ENCODE peak calls at places on chromosomes 16 and 17, in nine cellular contexts. Q is psoas muscle, L is ascending aorta, U is lower lobe of right lung, O is uterus, I is stomach, H is upper lobe of right lung, J is tibial artery, B is pancreas. T is an unnamed sample.

GRCh38 chr16:768428-768827 is 7.9 kb downstream of the MSLN start:
- DNase-seq in Q (no peak), L (no peak), U (no peak), O (no peak), I (no peak), H (no peak), J (no peak), B (no peak), T (no peak)

GRCh38 chr16:67277999-67278772 is 1.1 kb upstream of the PLEKHG4 start:
- DNase-seq in Q (peak; percentile 49), L (peak; percentile 74), U (no peak), O (no peak), I (no peak), H (no peak), J (no peak), B (no peak), T (no peak)

GRCh38 chr17:16915752-16916556 is 56.0 kb downstream of the TNFRSF13B start:
- DNase-seq in Q (no peak), L (peak; percentile 61), U (peak; percentile 75), O (no peak), I (peak; percentile 67), H (peak; percentile 77), J (peak; percentile 67), B (peak; percentile 51), T (peak; percentile 38)

GRCh38 chr17:35046740-35047283 is 16.7 kb downstream of the RFFL start:
- DNase-seq in Q (no peak), L (no peak), U (no peak), O (no peak), I (no peak), H (no peak), J (no peak), B (no peak), T (no peak)

GRCh38 chr16:17205279-17206139 is 265.3 kb downstream of the XYLT1 start:
- DNase-seq in Q (no peak), L (no peak), U (no peak), O (no peak), I (peak; percentile 29), H (no peak), J (no peak), B (peak; percentile 52), T (no peak)

GRCh38 chr17:40497704-40498103 is 3.7 kb downstream of the TNS4 start:
- DNase-seq in Q (no peak), L (no peak), U (no peak), O (no peak), I (no peak), H (no peak), J (no peak), B (no peak), T (no peak)

GRCh38 chr16:63938661-63939060 is 1183.2 kb downstream of the CDH11 start:
- DNase-seq in Q (no peak), L (no peak), U (no peak), O (no peak), I (no peak), H (no peak), J (no peak), B (no peak), T (no peak)

GRCh38 chr17:9512323-9513168 is 63.1 kb downstream of the STX8 start:
- DNase-seq in Q (no peak), L (no peak), U (no peak), O (no peak), I (no peak), H (no peak), J (no peak), B (no peak), T (no peak)

GRCh38 chr16:21117567-21117966 is 33.1 kb downstream of the DNAH3 start:
- DNase-seq in Q (no peak), L (no peak), U (no peak), O (no peak), I (no peak), H (no peak), J (no peak), B (no peak), T (no peak)

GRCh38 chr17:79864617-79865250 is 25.5 kb upstream of the CBX4 start:
- DNase-seq in Q (no peak), L (no peak), U (peak; percentile 15), O (no peak), I (no peak), H (no peak), J (no peak), B (no peak), T (no peak)

GRCh38 chr17:50207318-50207717 is 5.9 kb upstream of the COL1A1 start:
- DNase-seq in Q (no peak), L (peak; percentile 59), U (no peak), O (no peak), I (no peak), H (no peak), J (no peak), B (no peak), T (no peak)

GRCh38 chr16:88341551-88342290 is 41.0 kb upstream of the ZNF469 start:
- DNase-seq in Q (peak; percentile 35), L (no peak), U (peak; percentile 41), O (no peak), I (no peak), H (no peak), J (no peak), B (no peak), T (no peak)

GRCh38 chr17:10792156-10792555 is 11.7 kb downstream of the TMEM238L start:
- DNase-seq in Q (peak; percentile 55), L (no peak), U (no peak), O (no peak), I (peak; percentile 85), H (no peak), J (no peak), B (no peak), T (no peak)

GRCh38 chr16:1708768-1709180 is 2.8 kb downstream of the MAPK8IP3 start:
- DNase-seq in Q (peak; percentile 70), L (no peak), U (no peak), O (no peak), I (no peak), H (no peak), J (no peak), B (no peak), T (no peak)

GRCh38 chr17:14038206-14038605 is 31.1 kb upstream of the COX10 start:
- DNase-seq in Q (no peak), L (no peak), U (no peak), O (no peak), I (no peak), H (no peak), J (no peak), B (no peak), T (no peak)

GRCh38 chr17:40901981-40902862 is 17.2 kb upstream of the KRT20 start:
- DNase-seq in Q (no peak), L (no peak), U (no peak), O (no peak), I (no peak), H (no peak), J (no peak), B (no peak), T (no peak)

GRCh38 chr16:67027046-67027445 is 1.9 kb upstream of the CBFB start:
- DNase-seq in Q (no peak), L (peak; percentile 19), U (no peak), O (no peak), I (no peak), H (peak; percentile 32), J (peak; percentile 13), B (no peak), T (no peak)

GRCh38 chr17:7466644-7467341 is 12.6 kb downstream of the ZBTB4 start:
- DNase-seq in Q (peak; percentile 90), L (peak; percentile 85), U (peak; percentile 60), O (peak; percentile 85), I (peak; percentile 60), H (no peak), J (peak; percentile 79), B (no peak), T (peak; percentile 71)
- H3K27ac ChIP-seq in Q (peak overlapping the region; percentile 66), L (peak overlapping the region; percentile 57), U (peak overlapping the region; percentile 61), O (peak overlapping the region; percentile 62), I (peak overlapping the region; percentile 59), H (peak overlapping the region; percentile 61), J (peak overlapping the region; percentile 10), B (peak overlapping the region; percentile 30), T (peak overlapping the region; percentile 77)

GRCh38 chr16:85207357-85207921 is 95.2 kb upstream of the CIBAR2 start:
- DNase-seq in Q (no peak), L (no peak), U (no peak), O (no peak), I (no peak), H (no peak), J (no peak), B (no peak), T (no peak)
- H3K4me1 ChIP-seq in Q (peaks cover 71% of the 10 kb centered on the region), L (peaks cover 27% of the 10 kb centered on the region), U (peaks cover 34% of the 10 kb centered on the region), O (peaks cover 29% of the 10 kb centered on the region), I (peaks cover 85% of the 10 kb centered on the region), H (peaks cover 32% of the 10 kb centered on the region), J (peaks cover 84% of the 10 kb centered on the region), B (peaks cover 26% of the 10 kb centered on the region), T (peaks cover 39% of the 10 kb centered on the region)

GRCh38 chr17:7982666-7983065 is 19.7 kb upstream of the GUCY2D start:
- DNase-seq in Q (no peak), L (peak; percentile 9), U (no peak), O (no peak), I (no peak), H (no peak), J (no peak), B (no peak), T (no peak)
- TF ChIP-seq CTCF in Q (no peak), L (no peak), U (peak; percentile 31), O (no peak), I (no peak), H (peak; percentile 35), J (no peak), B (no peak), T (no peak)

GRCh38 chr17:76538941-76539340 is 903 bp upstream of the PRCD start:
- DNase-seq in Q (no peak), L (no peak), U (peak; percentile 27), O (no peak), I (no peak), H (no peak), J (peak; percentile 49), B (no peak), T (no peak)

GRCh38 chr17:76537288-76537577 is 276 bp downstream of the CYGB start:
- DNase-seq in Q (peak; percentile 79), L (no peak), U (no peak), O (peak; percentile 60), I (peak; percentile 52), H (peak; percentile 77), J (no peak), B (no peak), T (no peak)

GRCh38 chr17:76539631-76540271 is at the start of gene PRCD:
- DNase-seq in Q (no peak), L (no peak), U (peak; percentile 43), O (no peak), I (no peak), H (no peak), J (peak; percentile 59), B (no peak), T (no peak)

GRCh38 chr17:76537578-76538280 is at the start of gene CYGB:
- DNase-seq in Q (peak; percentile 74), L (no peak), U (peak; percentile 59), O (no peak), I (no peak), H (peak; percentile 75), J (no peak), B (no peak), T (no peak)

DNA sequence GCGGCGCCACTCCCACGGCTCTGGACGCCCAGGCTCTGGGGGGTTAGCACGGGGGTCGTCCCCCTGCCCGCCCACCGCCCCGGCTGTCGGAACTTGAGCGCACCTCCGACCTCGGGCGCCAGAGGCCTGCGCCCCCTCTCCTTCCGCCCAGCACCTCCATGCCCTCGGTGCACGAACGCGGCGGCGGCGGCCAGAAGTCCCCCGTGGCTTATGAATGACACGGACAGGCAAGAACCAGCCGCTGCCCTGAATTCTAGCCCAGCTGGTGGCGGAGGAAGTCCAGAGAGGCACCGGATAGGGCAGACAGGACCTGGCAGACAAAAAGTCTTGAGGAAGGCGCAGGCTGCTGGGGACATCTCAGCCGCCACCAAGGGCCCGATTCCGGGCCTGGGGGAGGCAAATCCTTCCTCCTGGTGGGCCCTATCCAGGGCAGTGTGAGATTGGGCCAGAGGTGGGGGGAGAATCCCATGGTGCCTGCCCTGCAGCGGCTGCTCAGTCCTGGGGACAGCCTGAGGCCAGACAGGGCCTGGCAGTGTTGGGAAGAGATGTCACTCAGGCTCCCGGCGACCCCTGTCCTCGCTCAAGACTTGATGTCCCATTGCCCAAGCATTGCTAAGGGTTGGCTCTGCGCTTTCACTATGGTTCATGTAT is 897 bp upstream of the CYGB start:
- DNase-seq in Q (no peak), L (no peak), U (peak; percentile 59), O (no peak), I (no peak), H (peak; percentile 68), J (peak; percentile 63), B (no peak), T (no peak)
- H3K27ac ChIP-seq in Q (peak overlapping the region; percentile 50), L (no peak overlapping the region), U (peak overlapping the region; percentile 73), O (peak overlapping the region; percentile 83), I (peak overlapping the region; percentile 84), H (peak overlapping the region; percentile 49), J (no peak overlapping the region), B (no peak overlapping the region), T (peak overlapping the region; percentile 74)

T was measured in tibial nerve.